ENCODE peak calls at places on chromosomes 7 and 10, in five cellular contexts. J is endothelial cell of umbilical vein, B is IMR-90, O is A549, X is tibial nerve. C is an unnamed sample.

GRCh38 chr10:47401874-47402645 is 18.0 kb upstream of the ZNF488 start:
- DNase-seq in J (no peak), B (no peak), O (no peak), X (peak; percentile 3), C (no peak)

GRCh38 chr10:1434912-1435692 is 302.2 kb downstream of the ADARB2 start:
- DNase-seq in J (no peak), B (no peak), O (no peak), X (no peak), C (no peak)

GRCh38 chr7:33262476-33262875 is 133.1 kb downstream of the BBS9 start:
- DNase-seq in J (no peak), B (peak; percentile 38), O (no peak), X (no peak), C (no peak)

GRCh38 chr7:88661921-88662320 is 97.6 kb upstream of the ZNF804B start:
- DNase-seq in J (no peak), B (no peak), O (no peak), X (no peak), C (no peak)

GRCh38 chr10:48416584-48417232 is 110.2 kb downstream of the MAPK8 start:
- DNase-seq in J (no peak), B (no peak), O (no peak), X (no peak), C (no peak)

GRCh38 chr10:59839576-59839975 is 66.8 kb downstream of the CCDC6 start:
- DNase-seq in J (no peak), B (peak; percentile 71), O (no peak), X (no peak), C (no peak)

GRCh38 chr7:140723002-140723401 is 26.5 kb downstream of the NDUFB2 start:
- DNase-seq in J (no peak), B (no peak), O (no peak), X (no peak), C (no peak)

GRCh38 chr10:108014145-108014901 is 849.8 kb upstream of the SORCS1 start:
- DNase-seq in J (no peak), B (no peak), O (no peak), X (no peak), C (no peak)

GRCh38 chr7:42117201-42117600 is 119.8 kb downstream of the GLI3 start:
- DNase-seq in J (no peak), B (no peak), O (no peak), X (no peak), C (no peak)

GRCh38 chr7:21730399-21730798 is 187.6 kb downstream of the DNAH11 start:
- DNase-seq in J (no peak), B (no peak), O (no peak), X (no peak), C (no peak)

GRCh38 chr10:96600337-96600736 is 13.5 kb upstream of the TM9SF3 start:
- DNase-seq in J (no peak), B (no peak), O (no peak), X (no peak), C (no peak)

GRCh38 chr7:66952343-66953043 is 31.5 kb downstream of the TMEM248 start:
- DNase-seq in J (peak; percentile 68), B (peak; percentile 77), O (peak; percentile 86), X (no peak), C (no peak)

GRCh38 chr10:30374353-30374752 is 25.3 kb upstream of the MTPAP start:
- DNase-seq in J (no peak), B (no peak), O (no peak), X (no peak), C (no peak)

GRCh38 chr7:112162161-112163020 is 43.8 kb downstream of the DOCK4 start:
- DNase-seq in J (peak; percentile 98), B (peak; percentile 58), O (peak; percentile 32), X (no peak), C (no peak)

GRCh38 chr10:62185914-62186692 is 82.5 kb downstream of the RTKN2 start:
- DNase-seq in J (no peak), B (no peak), O (no peak), X (no peak), C (no peak)

GRCh38 chr10:14507156-14507555 is 176.4 kb upstream of the FRMD4A start:
- DNase-seq in J (peak; percentile 85), B (no peak), O (no peak), X (no peak), C (no peak)

GRCh38 chr10:49571419-49571818 is 32.5 kb upstream of the ERCC6 start:
- DNase-seq in J (no peak), B (peak; percentile 20), O (no peak), X (no peak), C (no peak)

GRCh38 chr7:151865070-151865670 is 11.7 kb downstream of the PRKAG2 start:
- DNase-seq in J (no peak), B (no peak), O (no peak), X (no peak), C (no peak)

GRCh38 chr10:1358860-1359598 is 302.8 kb downstream of the WDR37 start:
- DNase-seq in J (no peak), B (no peak), O (no peak), X (no peak), C (no peak)

GRCh38 chr7:19754521-19755116 is 18.8 kb downstream of the TMEM196 start:
- DNase-seq in J (peak; percentile 75), B (peak; percentile 12), O (no peak), X (no peak), C (no peak)

GRCh38 chr10:81548160-81548559 is 326.8 kb upstream of the NRG3 start:
- DNase-seq in J (no peak), B (no peak), O (no peak), X (no peak), C (no peak)

GRCh38 chr10:84423729-84424128 is 95.3 kb downstream of the CCSER2 start:
- DNase-seq in J (no peak), B (peak; percentile 35), O (no peak), X (no peak), C (no peak)

GRCh38 chr10:78058562-78058961 is 24.9 kb downstream of the RPS24 start:
- DNase-seq in J (no peak), B (no peak), O (no peak), X (no peak), C (no peak)

GRCh38 chr10:13099144-13099665 is 758 bp upstream of the OPTN start:
- DNase-seq in J (no peak), B (peak; percentile 57), O (peak; percentile 74), X (no peak), C (peak; percentile 64)

GRCh38 chr7:7761340-7761973 is 43.0 kb upstream of the RPA3 start:
- DNase-seq in J (peak; percentile 58), B (peak; percentile 66), O (peak; percentile 12), X (no peak), C (no peak)

GRCh38 chr7:155298834-155299538 is 1.3 kb downstream of the INSIG1 start:
- DNase-seq in J (peak; percentile 96), B (peak; percentile 98), O (peak; percentile 98), X (peak; percentile 86), C (peak; percentile 99)
- TF ChIP-seq POLR2A in J (peak; percentile 52), B (peak; percentile 55), O (no peak), X (peak; percentile 86), C (no peak)

GRCh38 chr10:70053896-70054641 is 1.4 kb downstream of the MACROH2A2 start:
- DNase-seq in J (no peak), B (no peak), O (peak; percentile 38), X (no peak), C (no peak)
- TF ChIP-seq CTCF in J (no peak), B (peak; percentile 21), O (peak; percentile 48), X (no peak), C (no peak)

GRCh38 chr7:70694909-70695803 is 436.8 kb upstream of the GALNT17 start:
- DNase-seq in J (no peak), B (peak; percentile 19), O (no peak), X (no peak), C (no peak)

GRCh38 chr7:70694357-70694908 is 437.5 kb upstream of the GALNT17 start:
- DNase-seq in J (no peak), B (peak; percentile 28), O (no peak), X (peak; percentile 10), C (no peak)

GRCh38 chr7:70693300-70693689 is 438.6 kb upstream of the GALNT17 start:
- DNase-seq in J (no peak), B (no peak), O (no peak), X (peak; percentile 34), C (no peak)

GRCh38 chr7:70695804-70696104 is 436.2 kb upstream of the GALNT17 start:
- DNase-seq in J (no peak), B (no peak), O (no peak), X (peak; percentile 12), C (no peak)

GRCh38 chr7:70693690-70694356 is 438.1 kb upstream of the GALNT17 start:
- DNase-seq in J (no peak), B (peak; percentile 44), O (no peak), X (peak; percentile 48), C (peak; percentile 93)
- H3K4me3 ChIP-seq in J (no peak overlapping the region), B (peak overlapping the region; percentile 90), O (peak overlapping the region; percentile 70), X (peak overlapping the region; percentile 74), C (peak overlapping the region; percentile 91)

DNA sequence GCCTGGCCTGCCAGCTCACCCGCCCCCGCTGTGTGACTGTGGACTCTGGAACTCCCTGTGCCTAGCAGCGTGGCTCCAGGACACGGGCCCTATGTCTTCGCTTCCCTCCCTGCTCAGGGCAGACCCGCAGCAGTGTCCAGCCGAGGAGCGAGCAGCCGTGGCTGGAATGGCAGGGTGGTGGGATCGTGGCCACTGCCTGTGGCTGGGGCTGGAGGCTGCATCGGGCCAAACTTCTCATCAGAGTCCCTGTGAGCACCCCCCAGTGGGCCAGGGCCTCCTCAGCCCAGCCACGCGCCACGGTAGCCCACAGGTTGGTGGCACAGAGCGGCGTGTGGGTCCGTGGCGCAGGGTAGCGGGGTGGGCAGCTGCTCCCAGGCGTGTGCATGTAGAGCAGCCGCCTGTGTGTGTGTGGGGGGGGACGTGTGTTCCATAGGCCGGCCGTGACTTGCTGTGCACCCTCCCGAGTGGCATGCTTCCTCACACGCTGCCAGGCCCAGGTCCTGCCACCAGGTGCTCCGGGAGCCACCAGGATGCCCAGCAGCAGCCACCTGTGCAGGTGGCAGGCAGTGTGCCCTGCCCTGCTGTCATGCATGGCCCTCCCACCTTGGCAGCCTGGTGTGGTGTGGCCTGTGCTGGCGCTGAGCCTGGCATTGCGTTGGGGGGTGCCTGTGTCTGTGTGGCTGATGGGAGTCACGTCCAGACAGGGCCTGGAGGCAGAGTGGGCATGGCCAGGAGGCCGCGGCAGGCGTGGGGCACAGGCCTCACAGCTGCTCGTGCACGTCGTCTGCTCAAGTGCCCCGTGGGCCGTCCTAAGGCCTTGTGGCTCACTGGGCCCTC is 8.4 kb downstream of the TTYH3 start:
- DNase-seq in J (no peak), B (no peak), O (no peak), X (no peak), C (no peak)
- TF ChIP-seq POLR2A in J (no peak), B (no peak), O (no peak), X (no peak), C (no peak)

DNA sequence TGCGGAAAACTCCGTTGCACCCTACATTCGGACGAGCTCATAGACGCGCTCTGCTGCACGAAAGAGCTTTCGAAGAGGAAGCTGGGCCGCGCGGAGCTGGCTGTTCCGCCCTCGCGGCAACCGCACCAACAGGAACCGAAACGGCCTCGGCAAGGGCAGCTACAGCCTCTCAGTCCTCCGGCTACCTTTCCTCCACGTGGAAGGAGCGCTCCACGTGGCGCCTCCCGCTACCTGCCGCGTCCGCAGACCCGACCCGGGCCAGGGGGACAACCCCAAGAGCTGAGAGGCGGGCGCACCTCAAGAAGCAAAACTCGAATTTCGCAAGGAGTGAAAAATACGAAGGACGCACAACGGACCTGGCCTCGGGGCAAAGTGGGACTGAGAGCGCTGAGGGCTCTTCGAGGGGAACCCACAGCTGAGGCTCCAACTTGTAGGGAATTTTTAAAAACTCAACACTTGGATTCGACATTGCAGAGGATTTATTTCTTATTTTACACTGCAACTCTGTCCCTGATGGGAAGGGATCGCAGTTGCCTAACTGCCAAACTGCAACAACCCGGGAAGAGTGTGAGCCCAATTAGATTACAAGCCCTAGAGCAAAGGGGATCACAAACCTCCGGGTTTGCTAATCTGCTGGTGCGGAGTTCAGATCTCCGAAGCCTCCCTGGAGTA is 1.4 kb downstream of the HPSE2 start:
- DNase-seq in J (peak; percentile 26), B (peak; percentile 31), O (no peak), X (peak; percentile 33), C (peak; percentile 41)
- TF ChIP-seq CTCF in J (no peak), B (no peak), O (no peak), X (no peak), C (no peak)

C was measured in lower leg skin.